ENCODE peak calls at places on chromosome 6, in six cellular contexts. Z is T-helper 2 cell, V is psoas muscle, R is GM20000, N is B cell, D is substantia nigra. I is an unnamed sample.

GRCh38 chr6:88712243-88712936 is 251.0 kb downstream of the RNGTT start:
- DNase-seq in R (no peak), V (no peak), Z (no peak), D (no peak), N (no peak), I (no peak)

GRCh38 chr6:134249412-134249758 is 68.5 kb downstream of the SGK1 start:
- DNase-seq in Z (no peak), V (no peak), D (peak; percentile 20), R (no peak), N (no peak), I (peak; percentile 47)

GRCh38 chr6:42279144-42279781 is 61.6 kb upstream of the MRPS10 start:
- DNase-seq in Z (peak; percentile 84), R (no peak), V (peak; percentile 59), D (no peak), N (no peak), I (no peak)

GRCh38 chr6:121686611-121687023 is 251.2 kb downstream of the GJA1 start:
- DNase-seq in R (no peak), N (peak; percentile 5), V (peak; percentile 56), Z (no peak), D (no peak), I (no peak)

GRCh38 chr6:13272131-13273046 is 55.9 kb downstream of the TBC1D7 start:
- DNase-seq in D (peak; percentile 7), V (peak; percentile 67), R (peak; percentile 64), N (peak; percentile 88), Z (no peak), I (no peak)

GRCh38 chr6:79842382-79843040 is 104.8 kb downstream of the ELOVL4 start:
- DNase-seq in D (no peak), R (no peak), N (no peak), Z (peak; percentile 43), V (no peak), I (no peak)

GRCh38 chr6:119586250-119586882 is 236.8 kb upstream of the MAN1A1 start:
- DNase-seq in V (no peak), D (no peak), Z (no peak), R (peak; percentile 26), N (no peak), I (no peak)

GRCh38 chr6:155154158-155154830 is 109.5 kb upstream of the CLDN20 start:
- DNase-seq in R (no peak), Z (peak; percentile 85), D (no peak), V (no peak), N (no peak), I (no peak)

GRCh38 chr6:21005816-21006553 is 471.7 kb downstream of the CDKAL1 start:
- DNase-seq in V (no peak), Z (no peak), D (no peak), R (no peak), N (peak; percentile 38), I (no peak)

GRCh38 chr6:146912730-146913680 is 291.2 kb upstream of the STXBP5 start:
- DNase-seq in D (no peak), N (no peak), Z (no peak), R (no peak), V (no peak), I (no peak)

GRCh38 chr6:2491137-2491536 is 245.7 kb upstream of the GMDS start:
- DNase-seq in N (no peak), Z (no peak), D (no peak), R (no peak), V (no peak), I (no peak)

GRCh38 chr6:38724343-38724742 is 9.2 kb downstream of the DNAH8 start:
- DNase-seq in Z (no peak), R (no peak), D (no peak), V (no peak), N (no peak), I (no peak)

GRCh38 chr6:50975216-50975615 is 156.5 kb downstream of the TFAP2B start:
- DNase-seq in D (no peak), V (no peak), N (no peak), Z (no peak), R (no peak), I (no peak)

GRCh38 chr6:109028439-109028838 is 66.2 kb downstream of the SESN1 start:
- DNase-seq in D (no peak), N (no peak), R (no peak), Z (no peak), V (no peak), I (no peak)